ENCODE peak calls at places on chromosomes 13 and 19, in four cellular contexts. T, X, Z and V are unnamed samples.

GRCh38 chr19:34838753-34839431 is 65.9 kb upstream of the ZNF599 start:
- DNase-seq in Z (no peak), X (peak; percentile 24), T (peak; percentile 89), V (no peak)

GRCh38 chr13:38099751-38100150 is 230.2 kb upstream of the TRPC4 start:
- DNase-seq in Z (no peak), T (no peak), X (no peak), V (no peak)

GRCh38 chr19:38478273-38478971 is 44.9 kb downstream of the RYR1 start:
- DNase-seq in Z (peak; percentile 47), X (peak; percentile 36), T (peak; percentile 39), V (peak; percentile 64)

GRCh38 chr13:114099918-114100445 is 32.4 kb downstream of the RASA3 start:
- DNase-seq in X (peak; percentile 15), T (peak; percentile 21), Z (no peak), V (peak; percentile 59)

GRCh38 chr13:33487575-33488243 is 202.2 kb upstream of the STARD13 start:
- DNase-seq in X (peak; percentile 10), Z (no peak), T (no peak), V (no peak)

GRCh38 chr19:41016488-41017071 is 25.5 kb downstream of the CYP2B6 start:
- DNase-seq in Z (no peak), T (no peak), X (no peak), V (no peak)

GRCh38 chr13:74575729-74576125 is 441.5 kb upstream of the KLF12 start:
- DNase-seq in T (peak; percentile 79), Z (peak; percentile 19), X (no peak), V (peak; percentile 90)

GRCh38 chr13:90738881-90739280 is 608.6 kb upstream of the MIR17HG start:
- DNase-seq in X (no peak), Z (no peak), T (no peak), V (no peak)

GRCh38 chr13:29846475-29847256 is 3.8 kb downstream of the UBL3 start:
- DNase-seq in T (no peak), Z (no peak), X (no peak), V (no peak)

GRCh38 chr19:13622727-13623126 is 116.4 kb upstream of the CACNA1A start:
- DNase-seq in Z (no peak), T (peak; percentile 24), X (no peak), V (no peak)

GRCh38 chr19:35907377-35907745 is 734 bp downstream of the TYROBP start:
- DNase-seq in T (no peak), Z (no peak), X (no peak), V (peak; percentile 16)

GRCh38 chr13:20182231-20182846 is 10.4 kb downstream of the GJB2 start:
- DNase-seq in T (peak; percentile 46), X (peak; percentile 63), Z (peak; percentile 51), V (peak; percentile 84)

GRCh38 chr13:73056054-73056962 is 2.5 kb upstream of the KLF5 start:
- DNase-seq in Z (no peak), X (peak; percentile 70), T (no peak), V (no peak)

GRCh38 chr19:4566402-4567051 is 7.0 kb upstream of the SEMA6B start:
- DNase-seq in X (no peak), Z (no peak), T (no peak), V (peak; percentile 17)

GRCh38 chr13:70390968-70391367 is 282.7 kb upstream of the KLHL1 start:
- DNase-seq in X (no peak), T (no peak), Z (no peak), V (no peak)
- TF ChIP-seq FOXJ3 in X (no peak), T (no peak), Z (no peak), V (no peak)

DNA sequence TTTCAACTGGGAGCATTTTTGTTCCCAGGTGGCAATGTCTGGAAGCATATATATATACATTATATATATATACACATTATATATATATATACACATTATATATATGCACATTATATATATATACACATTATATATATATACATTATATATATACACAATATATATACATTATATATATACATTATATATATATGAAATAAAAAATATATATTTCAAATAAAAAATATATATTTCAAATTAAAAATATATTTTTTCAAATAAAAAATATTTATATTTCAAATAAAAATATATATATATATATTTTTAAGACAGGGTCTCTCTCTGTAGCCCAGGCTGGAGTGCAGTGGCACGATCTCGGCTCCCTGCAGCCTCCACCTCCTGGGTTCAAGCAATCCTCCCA is 61.5 kb downstream of the ADGRE1 start:
- DNase-seq in T (no peak), X (no peak), Z (no peak), V (no peak)
- TF ChIP-seq FOXJ3 in T (no peak), X (no peak), Z (no peak), V (no peak)

DNA sequence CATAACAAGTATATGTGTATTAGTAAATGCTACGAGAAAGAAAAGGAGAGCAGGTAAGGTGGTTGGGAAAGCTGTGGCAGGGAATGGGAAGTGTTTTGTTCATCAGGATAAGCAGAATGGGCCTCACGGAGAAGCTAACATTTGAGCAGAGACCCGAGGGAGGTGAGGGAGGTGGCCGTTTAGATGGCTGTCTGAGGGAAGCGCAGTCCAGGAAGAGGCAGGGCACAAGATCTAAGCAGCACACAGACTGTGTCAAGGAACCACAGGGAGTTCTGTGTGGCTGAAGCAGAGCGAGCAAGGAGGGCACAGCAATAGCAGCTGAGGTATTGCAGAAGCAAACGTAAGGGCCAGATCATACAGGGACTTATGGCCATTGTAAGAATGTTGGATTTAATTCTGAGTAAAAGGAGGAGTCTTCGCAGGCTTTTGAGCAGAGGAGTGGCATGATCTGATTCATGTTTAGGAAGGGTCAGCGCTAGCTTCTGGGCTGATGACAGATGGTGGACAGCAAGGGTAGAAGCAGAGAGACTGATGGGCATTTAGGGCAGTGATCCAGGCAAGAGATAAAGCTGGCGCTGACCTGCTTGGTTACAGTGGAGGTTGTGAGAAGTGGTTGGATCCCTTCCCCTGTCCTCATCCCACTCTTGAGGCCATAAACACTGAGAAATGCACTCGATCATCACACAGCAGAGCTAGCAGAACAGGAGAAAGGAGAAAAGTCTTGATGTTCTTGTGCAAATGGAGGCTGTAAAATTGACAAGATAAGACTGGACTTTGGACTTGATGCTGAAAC is 199.9 kb downstream of the LACC1 start:
- DNase-seq in Z (no peak), X (no peak), T (no peak), V (no peak)
- TF ChIP-seq FOXJ3 in Z (no peak), X (no peak), T (no peak), V (no peak)

GRCh38 chr13:80040219-80040976 is 300.5 kb downstream of the SPRY2 start:
- DNase-seq in X (no peak), Z (no peak), T (no peak), V (no peak)
- TF ChIP-seq FOXJ3 in X (no peak), Z (no peak), T (no peak), V (no peak)

DNA sequence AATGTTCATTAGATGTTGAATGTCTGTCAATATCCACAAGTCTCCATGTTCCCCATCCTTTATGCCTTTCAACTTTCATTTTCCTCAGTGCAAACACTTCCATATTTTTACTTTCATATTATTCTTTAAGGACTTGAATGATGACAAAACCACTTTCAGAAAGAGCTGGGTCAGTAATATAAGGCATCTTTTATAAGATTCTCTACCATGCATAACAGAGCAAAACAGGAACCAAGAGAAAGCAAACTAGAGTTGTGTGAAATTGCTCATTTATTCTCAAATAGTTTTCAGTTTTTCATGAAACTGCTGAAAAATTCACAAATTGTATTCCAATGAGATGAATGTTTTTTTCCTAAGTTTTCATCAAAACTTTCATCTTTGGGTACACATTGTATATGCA is 1247.6 kb downstream of the PCDH17 start:
- DNase-seq in Z (no peak), X (no peak), T (no peak), V (no peak)
- TF ChIP-seq FOXJ3 in Z (no peak), X (no peak), T (no peak), V (no peak)

GRCh38 chr19:56840452-56841193 is at the start of the genes PEG3 and ZIM2:
- DNase-seq in T (no peak), X (peak; percentile 85), Z (no peak), V (peak; percentile 76)

GRCh38 chr19:56838680-56838929 is 1.9 kb downstream of the PEG3 start:
- DNase-seq in Z (no peak), T (no peak), X (no peak), V (no peak)

GRCh38 chr19:56839665-56840451 is 668 bp downstream of the PEG3 start:
- DNase-seq in Z (no peak), T (no peak), X (peak; percentile 95), V (peak; percentile 72)

GRCh38 chr19:56837892-56838679 is 2.4 kb downstream of the PEG3 start:
- DNase-seq in Z (no peak), T (no peak), X (peak; percentile 67), V (peak; percentile 64)

DNA sequence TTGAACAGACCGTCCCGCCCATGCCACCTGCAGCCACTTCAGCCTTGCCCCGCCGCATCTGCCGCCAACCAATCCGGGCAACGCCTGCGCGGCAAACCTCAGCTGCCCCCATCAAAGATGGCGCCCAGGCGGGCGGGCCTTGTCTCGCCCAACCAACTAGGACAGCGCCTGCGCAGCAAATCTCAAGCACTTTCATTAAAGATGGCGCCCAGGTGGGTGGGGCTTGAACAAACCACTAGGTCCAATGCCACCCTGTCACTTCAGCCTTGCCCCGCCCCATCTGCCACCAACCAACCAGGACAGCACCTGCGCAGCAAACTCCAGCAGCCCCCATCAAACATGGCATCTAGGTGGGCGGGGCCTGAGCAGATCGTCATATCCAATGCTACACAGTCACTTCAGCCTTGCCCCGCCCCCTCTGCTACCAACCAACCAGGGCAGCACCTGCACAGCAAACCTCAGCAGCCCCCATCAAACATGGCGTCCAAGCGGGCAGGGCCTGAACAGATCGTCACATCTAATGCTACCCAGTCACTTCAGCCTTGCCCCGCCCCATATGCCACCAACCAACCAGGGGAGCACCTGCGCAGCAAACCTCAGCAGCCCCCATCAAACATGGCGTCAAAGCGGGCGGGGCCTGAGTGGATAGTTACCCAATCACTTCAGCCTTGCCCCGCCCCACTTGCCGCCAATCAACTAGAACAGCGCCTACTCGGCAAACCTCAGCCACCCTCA is 1.4 kb downstream of the PEG3 start:
- DNase-seq in X (peak; percentile 97), T (no peak), Z (no peak), V (peak; percentile 69)
- TF ChIP-seq FOXJ3 in X (no peak), T (no peak), Z (no peak), V (no peak)

DNA sequence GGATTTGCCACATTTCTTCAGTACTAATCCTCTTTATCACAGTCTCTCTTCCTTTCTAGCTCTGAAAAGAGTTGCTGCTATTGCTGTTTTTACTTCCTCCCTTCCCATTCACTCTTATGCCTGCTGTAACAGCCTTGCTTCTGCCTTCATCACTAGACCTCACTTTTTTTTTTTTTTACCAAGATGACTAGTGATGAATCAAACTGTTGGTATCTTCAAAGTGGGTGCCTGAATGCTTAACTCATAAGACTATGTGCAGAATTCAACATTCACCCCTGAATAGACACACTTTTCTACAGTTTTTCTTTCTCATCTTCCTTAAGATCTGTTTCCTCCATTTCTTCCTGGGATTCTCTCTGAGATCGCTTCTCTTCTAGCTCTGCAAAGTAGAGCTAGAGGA is 217.2 kb upstream of the HTR2A start:
- DNase-seq in Z (no peak), X (no peak), T (no peak), V (no peak)
- TF ChIP-seq FOXJ3 in Z (no peak), X (no peak), T (no peak), V (no peak)

GRCh38 chr13:60335531-60335930 is 61.5 kb upstream of the TDRD3 start:
- DNase-seq in X (peak; percentile 3), T (no peak), Z (no peak), V (no peak)
- TF ChIP-seq FOXJ3 in X (no peak), T (no peak), Z (no peak), V (no peak)